ENCODE peak calls at places on chromosomes 3 and 15, in eight cellular contexts. R is activated naive CD4-positive, alpha-beta T cell; V is activated CD4-positive, alpha-beta memory T cell treated with anti-CD3 and anti-CD28 coated beads, Interleukin-2, amount 10 ng/mL, durations not matched to agents 7 days and 5 days; O is activated gamma-delta T cell treated with Interleukin-2 at 50 U/mL for 16 hours; A is NCI-H748 treated with DMSO at 0.1 percent for 48 hours; N is AG10803; S is iris pigment epithelial cell; Q is stimulated activated CD4-positive, alpha-beta T cell treated with anti-CD3 and anti-CD28 coated beads, Interleukin-15, amount 100 ng/mL, for 1 hour. I is an unnamed sample.
A peak's percentile ranks its signal among the peaks of the same experiment; 100 is the strongest.

GRCh38 chr15:78093242-78094020 is 1.1 kb downstream of the SH2D7 start:
- DNase-seq in R (no peak), V (no peak), O (no peak), A (no peak), N (peak; percentile 96), S (peak; percentile 77), Q (no peak), I (peak; percentile 95)

GRCh38 chr3:189355481-189356201 is 183.9 kb downstream of the TPRG1 start:
- DNase-seq in R (no peak), V (peak; percentile 49), O (peak; percentile 40), A (no peak), N (peak; percentile 65), S (peak; percentile 84), Q (no peak), I (peak; percentile 94)

GRCh38 chr3:107208100-107208499 is 169.1 kb upstream of the CCDC54 start:
- DNase-seq in R (no peak), V (no peak), O (no peak), A (no peak), N (peak; percentile 95), S (peak; percentile 99), Q (no peak), I (peak; percentile 100)

GRCh38 chr3:8963137-8963853 is at the start of gene RAD18:
- DNase-seq in R (peak; percentile 82), V (peak; percentile 94), O (peak; percentile 88), A (peak; percentile 82), N (peak; percentile 85), S (peak; percentile 88), Q (peak; percentile 85), I (peak; percentile 90)

GRCh38 chr3:23961913-23962312 is 16.8 kb downstream of the NR1D2 start:
- DNase-seq in R (no peak), V (no peak), O (no peak), A (no peak), N (no peak), S (no peak), Q (no peak), I (no peak)

GRCh38 chr15:57865294-57865693 is 158.8 kb downstream of the POLR2M start:
- DNase-seq in R (no peak), V (no peak), O (no peak), A (no peak), N (no peak), S (no peak), Q (no peak), I (no peak)

GRCh38 chr3:106345353-106346027 is 476.7 kb upstream of the CBLB start:
- DNase-seq in R (no peak), V (no peak), O (no peak), A (no peak), N (peak; percentile 100), S (peak; percentile 99), Q (no peak), I (peak; percentile 97)

GRCh38 chr15:40845511-40846284 is 1.9 kb downstream of the SPINT1 start:
- DNase-seq in R (no peak), V (no peak), O (no peak), A (peak; percentile 24), N (no peak), S (no peak), Q (no peak), I (no peak)

GRCh38 chr15:65368300-65368617 is 9.5 kb downstream of the IGDCC3 start:
- DNase-seq in R (no peak), V (no peak), O (no peak), A (no peak), N (no peak), S (no peak), Q (no peak), I (no peak)

GRCh38 chr15:86059851-86060250 is 19.8 kb upstream of the AGBL1 start:
- DNase-seq in R (no peak), V (no peak), O (no peak), A (no peak), N (no peak), S (no peak), Q (no peak), I (no peak)

GRCh38 chr3:178518660-178519396 is 17.4 kb upstream of the KCNMB2 start:
- DNase-seq in R (no peak), V (no peak), O (no peak), A (no peak), N (no peak), S (no peak), Q (no peak), I (peak; percentile 29)

I was measured in fibroblast of villous mesenchyme.